ENCODE peak calls at places on chromosomes 3 and 15, in eight cellular contexts. Z is A549, D is adrenal gland, Y is hepatocyte, I is cardiac fibroblast, P is AG04450, X is BE2C, R is GM10248. K is an unnamed sample.

GRCh38 chr3:175392653-175393052 is 533.5 kb downstream of the NAALADL2 start:
- DNase-seq in D (no peak), P (no peak), R (no peak), X (no peak), I (peak), Y (no peak), Z (no peak), K (no peak)

GRCh38 chr15:75817151-75817935 is 25.9 kb upstream of the UBE2Q2 start:
- DNase-seq in X (no peak), R (no peak), Y (no peak), D (no peak), P (no peak), I (peak), Z (peak), K (no peak)

GRCh38 chr15:62445244-62445643 is 280.2 kb upstream of the C2CD4B start:
- DNase-seq in Y (no peak), Z (no peak), D (no peak), I (no peak), R (no peak), X (no peak), P (no peak), K (no peak)

GRCh38 chr3:13461169-13462124 is 18.7 kb upstream of the HDAC11 start:
- DNase-seq in X (peak), R (peak), Y (peak), Z (peak), D (peak), P (no peak), I (peak), K (peak)

GRCh38 chr3:103218146-103218545 is 783.3 kb downstream of the ZPLD1 start:
- DNase-seq in D (no peak), P (no peak), Z (no peak), Y (no peak), R (peak), I (no peak), X (no peak), K (no peak)

GRCh38 chr3:67650084-67650483 is 4.3 kb downstream of the SUCLG2 start:
- DNase-seq in I (no peak), Z (no peak), R (no peak), X (no peak), D (no peak), Y (peak), P (no peak), K (no peak)

GRCh38 chr15:66586155-66586976 is 20.6 kb upstream of the LCTL start:
- DNase-seq in P (no peak), R (no peak), D (no peak), Z (no peak), X (no peak), Y (no peak), I (no peak), K (no peak)

GRCh38 chr3:34882764-34883163 is 756.6 kb upstream of the ARPP21 start:
- DNase-seq in R (no peak), P (no peak), Z (no peak), X (peak), I (peak), D (no peak), Y (no peak), K (no peak)

GRCh38 chr3:55402886-55403605 is 84.1 kb downstream of the WNT5A start:
- DNase-seq in Z (peak), P (no peak), R (no peak), D (no peak), I (no peak), Y (peak), X (no peak), K (no peak)

GRCh38 chr15:65115542-65115941 is 542 bp upstream of the UBAP1L start:
- DNase-seq in Y (no peak), P (no peak), Z (no peak), X (no peak), I (no peak), R (no peak), D (no peak), K (no peak)

GRCh38 chr3:51642462-51642861 is 28.6 kb upstream of the TEX264 start:
- DNase-seq in R (no peak), Z (no peak), X (no peak), D (no peak), Y (no peak), P (no peak), I (peak), K (no peak)

GRCh38 chr3:123295901-123296250 is 94.1 kb downstream of the SEC22A start:
- DNase-seq in Y (no peak), Z (no peak), X (no peak), R (no peak), D (no peak), I (no peak), P (no peak), K (no peak)

DNA sequence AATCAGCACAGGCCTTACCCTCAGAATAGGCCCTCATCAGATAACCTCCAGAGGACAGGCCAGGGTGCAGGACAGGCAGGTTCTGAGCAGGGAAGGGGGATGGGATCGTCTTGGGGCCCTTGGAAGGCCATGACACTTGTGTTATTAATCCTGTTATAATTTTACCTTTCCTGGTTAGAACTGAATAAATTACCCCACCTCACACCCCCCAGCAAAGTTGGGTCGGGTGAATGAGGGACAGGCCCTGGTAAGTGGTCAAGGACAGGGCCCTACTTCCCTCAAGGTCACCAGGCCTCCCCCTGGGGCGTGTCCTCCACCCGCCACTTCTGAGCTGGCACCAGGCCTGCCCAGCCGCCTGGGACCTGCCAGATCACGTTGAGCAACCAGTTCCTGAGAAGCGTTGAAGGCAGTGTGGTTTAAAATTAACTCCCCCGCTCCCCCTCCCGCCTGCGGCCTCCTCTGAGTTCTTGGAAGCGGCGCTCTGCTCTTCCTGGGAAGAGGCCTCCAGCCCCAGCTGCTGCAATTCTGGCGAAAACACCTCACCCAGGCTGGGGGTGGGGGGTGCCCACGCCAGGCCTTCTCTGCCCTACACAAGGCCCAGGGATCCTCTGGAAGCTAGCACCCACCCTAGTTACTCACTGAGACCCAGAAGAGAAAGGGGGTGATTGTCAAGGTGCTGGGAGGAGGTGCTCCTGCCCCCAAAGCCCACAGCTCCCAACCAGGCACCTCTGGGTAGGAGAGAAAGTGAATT is 10.6 kb downstream of the CISH start:
- DNase-seq in X (peak), Z (peak), Y (peak), I (peak), R (peak), P (peak), D (peak), K (peak)
- TF ChIP-seq CTCF in X (no peak), Z (no peak), Y (no peak), I (no peak), R (no peak), P (no peak), D (no peak), K (no peak)

DNA sequence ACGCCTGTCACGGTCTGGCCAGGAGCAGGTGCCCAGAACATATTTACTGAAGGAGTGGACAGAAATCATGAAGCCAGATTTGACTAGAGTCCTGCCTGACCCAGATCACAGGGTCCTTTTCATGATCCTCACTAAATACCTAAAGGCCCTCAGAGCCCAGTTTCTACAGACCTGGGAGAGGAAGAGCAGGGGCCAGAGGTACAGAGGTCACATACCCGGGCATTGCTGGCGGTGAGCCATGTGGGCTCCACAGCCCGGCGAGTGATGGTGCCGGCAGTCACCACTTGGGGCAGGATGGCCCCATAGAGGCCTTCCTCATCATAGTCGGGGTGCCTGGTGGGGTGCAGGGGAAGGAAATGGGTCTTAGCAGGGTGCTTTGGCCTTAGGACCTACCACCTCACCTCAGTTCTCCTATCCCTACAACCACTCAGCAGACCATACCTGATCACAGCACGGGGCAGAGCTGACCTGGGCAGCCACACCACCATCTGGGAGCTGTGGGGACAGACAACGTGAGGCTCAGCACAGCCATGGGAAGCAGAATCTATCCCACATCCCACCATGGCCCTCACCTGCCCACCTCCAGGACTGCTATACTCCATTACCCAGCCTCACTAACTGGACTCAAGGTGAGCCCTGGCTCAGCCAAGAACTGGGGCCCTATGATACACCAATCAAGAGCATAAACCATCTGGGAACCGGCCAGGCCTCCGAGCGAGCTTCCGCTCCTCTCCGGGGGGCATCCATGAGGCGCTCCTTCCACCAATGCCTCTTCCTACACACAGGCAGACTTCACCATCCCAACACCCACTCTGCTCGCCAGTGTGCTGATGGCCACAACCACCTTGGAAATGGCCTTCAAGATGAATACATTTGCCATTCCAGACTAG is 12.9 kb downstream of the POLG start:
- DNase-seq in X (no peak), Z (no peak), P (no peak), R (no peak), Y (no peak), I (no peak), D (no peak), K (peak)
- TF ChIP-seq CTCF in X (peak), Z (no peak), P (no peak), R (no peak), Y (no peak), I (peak), D (no peak), K (no peak)

GRCh38 chr3:15796331-15796730 is 1.4 kb downstream of the ANKRD28 start:
- DNase-seq in P (no peak), Z (no peak), R (no peak), Y (no peak), I (no peak), X (no peak), D (no peak), K (no peak)

GRCh38 chr3:15794303-15794771 is 3.4 kb downstream of the ANKRD28 start:
- DNase-seq in I (peak), X (no peak), R (no peak), Y (no peak), P (peak), Z (peak), D (no peak), K (no peak)

GRCh38 chr3:15796771-15797599 is 794 bp downstream of the ANKRD28 start:
- DNase-seq in I (peak), P (peak), D (peak), X (no peak), Z (peak), Y (peak), R (no peak), K (no peak)

GRCh38 chr3:15795563-15796308 is 2.0 kb downstream of the ANKRD28 start:
- DNase-seq in R (no peak), I (peak), D (no peak), Y (no peak), P (no peak), Z (no peak), X (no peak), K (no peak)

DNA sequence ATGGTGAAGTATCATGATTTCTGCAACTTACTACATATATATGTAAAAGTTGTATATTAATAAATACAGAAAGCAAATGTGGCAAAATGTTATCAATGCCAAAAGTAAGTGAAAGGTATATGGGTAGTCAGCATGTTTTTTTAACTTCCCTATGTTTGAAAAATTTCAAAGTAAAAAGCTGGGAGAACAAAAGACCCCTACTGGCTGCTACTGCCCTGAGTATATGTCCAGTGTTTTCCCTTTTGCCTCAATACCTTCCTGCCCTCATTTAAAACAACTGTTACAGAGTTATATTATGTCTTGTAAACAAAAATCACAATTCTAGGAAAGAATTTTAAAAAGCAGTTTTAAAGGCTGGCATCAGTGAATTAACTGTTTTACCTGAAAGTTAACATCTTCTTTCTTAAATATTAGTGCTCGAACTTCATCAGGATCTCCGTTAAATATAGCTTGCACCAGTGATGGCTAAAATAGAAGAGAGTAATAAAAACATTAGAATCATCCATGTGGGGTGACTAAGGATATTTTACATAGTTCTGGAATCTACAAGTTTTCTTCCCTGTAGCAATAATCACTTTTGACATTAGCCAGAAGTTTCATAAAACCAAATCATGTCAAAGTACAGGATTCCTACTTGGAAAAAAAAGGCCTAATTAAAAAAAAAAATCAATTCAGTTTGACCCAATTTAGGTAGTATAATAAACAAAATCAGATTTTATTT is 2.8 kb downstream of the ANKRD28 start:
- DNase-seq in X (no peak), D (no peak), R (no peak), I (peak), P (no peak), Z (no peak), Y (no peak), K (no peak)
- TF ChIP-seq CTCF in X (no peak), D (no peak), R (no peak), I (peak), P (peak), Z (peak), Y (no peak), K (no peak)

DNA sequence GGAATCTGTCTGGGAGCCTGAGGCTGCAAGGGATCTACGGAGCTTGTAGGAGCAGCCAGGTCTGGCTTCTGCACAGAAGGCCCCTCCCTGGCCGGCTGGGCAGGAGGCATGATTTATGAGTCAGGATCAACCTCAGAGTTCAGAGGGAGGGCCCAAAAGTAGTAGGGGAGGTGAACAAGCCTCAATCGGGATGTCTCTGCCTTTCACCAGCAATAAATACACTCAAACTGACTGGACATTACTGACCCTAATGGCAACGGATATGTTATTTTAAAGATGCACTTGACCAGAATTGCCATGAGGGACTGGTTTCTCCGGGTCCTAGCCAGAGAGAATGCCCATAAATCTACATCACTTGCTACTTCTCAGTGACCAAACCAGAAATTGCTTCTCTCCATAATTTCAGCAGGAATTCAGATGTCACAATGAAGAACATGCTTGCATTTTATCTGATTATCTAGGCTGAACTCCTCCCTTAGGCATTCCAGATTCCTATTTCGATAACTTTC is 109.6 kb upstream of the LMOD3 start:
- DNase-seq in P (no peak), D (no peak), X (peak), Z (peak), I (peak), R (no peak), Y (peak), K (no peak)
- TF ChIP-seq CTCF in P (no peak), D (no peak), X (no peak), Z (no peak), I (no peak), R (no peak), Y (no peak), K (no peak)

DNA sequence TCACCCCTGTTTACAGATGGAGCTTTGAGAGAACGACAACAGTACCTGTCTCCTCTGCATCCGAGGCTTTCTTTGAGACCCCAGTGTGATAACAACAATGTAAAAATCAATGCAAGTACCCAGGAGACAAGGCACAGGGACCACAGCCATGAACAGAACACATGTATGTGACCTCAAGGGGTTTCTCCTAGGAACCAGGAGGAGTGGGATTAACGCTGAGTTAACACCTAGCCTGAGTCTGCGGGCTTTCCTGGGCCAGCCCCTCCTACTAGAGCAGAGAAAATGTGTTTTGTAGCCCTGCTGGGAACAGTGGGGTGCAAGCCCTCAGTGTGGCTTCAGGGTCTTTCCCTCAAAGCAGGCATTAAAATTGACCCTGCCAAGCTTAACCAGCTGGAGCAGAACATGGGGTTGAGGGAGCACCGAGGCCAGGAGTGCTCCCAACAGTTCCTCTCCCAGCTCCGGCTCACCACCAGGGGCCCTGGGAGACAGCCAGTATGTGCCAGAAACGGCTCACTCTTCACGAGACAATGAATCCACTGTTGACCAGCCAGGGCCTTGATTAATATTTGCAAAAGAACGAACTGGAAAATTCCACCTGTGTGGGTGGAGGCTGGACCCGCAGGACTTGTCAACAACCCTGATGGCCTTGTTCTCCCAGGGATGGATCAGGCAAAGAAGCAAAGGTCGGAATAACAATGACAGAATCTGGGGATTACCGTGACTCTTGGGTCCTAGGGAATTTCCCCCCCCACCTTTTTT is 3.6 kb downstream of the CHDH start:
- DNase-seq in D (peak), R (no peak), X (no peak), I (peak), P (no peak), Y (peak), Z (peak), K (no peak)
- TF ChIP-seq CTCF in D (peak), R (no peak), X (no peak), I (no peak), P (peak), Y (peak), Z (no peak), K (no peak)

DNA sequence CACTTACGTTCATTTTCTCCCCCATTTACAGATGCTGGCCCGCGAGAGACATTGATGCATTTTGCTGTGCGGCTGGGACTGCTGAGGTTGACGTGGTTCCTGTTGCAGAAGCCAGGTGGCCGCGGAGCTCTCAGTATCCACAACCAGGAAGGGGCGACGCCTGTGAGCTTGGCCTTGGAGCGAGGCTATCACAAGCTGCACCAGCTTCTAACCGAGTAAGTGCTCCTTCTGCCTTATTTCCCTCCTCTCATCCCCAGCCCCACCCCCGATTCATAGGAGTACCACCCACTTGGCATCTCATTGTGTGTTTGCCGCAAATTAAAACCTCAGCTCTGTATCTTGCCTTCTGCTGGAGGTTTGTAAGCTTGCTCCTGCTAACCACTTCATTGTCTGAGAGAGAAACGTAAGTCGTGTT is 163.3 kb downstream of the AKAP13 start:
- DNase-seq in D (peak), Y (peak), R (no peak), X (peak), I (peak), Z (no peak), P (no peak), K (peak)
- TF ChIP-seq CTCF in D (peak), Y (no peak), R (no peak), X (no peak), I (peak), Z (no peak), P (no peak), K (peak)